ENCODE peak calls at places on chromosomes 13 and 19, in six cellular contexts. D is brain microvascular endothelial cell; F is HTR-8/SVneo; W is NCI-H1930; I is T-helper 2 cell treated with Interferon-gamma antibody and Interleukin-4, amounts not matched to agents 5 μg/mL and 100 μg/mL, for 36 hours; Q is activated T-helper 1 cell treated with anti-CD3 and anti-CD28 coated beads, Interleukin-2, amount 50 U/mL, for 16 hours. X is an unnamed sample.

GRCh38 chr13:31067416-31068118 is 94.1 kb downstream of the HSPH1 start:
- DNase-seq in W (no peak), I (no peak), Q (no peak), F (no peak), D (peak; percentile 38), X (peak; percentile 45)

GRCh38 chr13:48977973-48978372 is 2.3 kb downstream of the FNDC3A start:
- DNase-seq in Q (no peak), D (peak; percentile 11), I (no peak), W (no peak), F (no peak), X (peak; percentile 28)

GRCh38 chr19:12938536-12939291 is at the start of gene CALR:
- DNase-seq in D (no peak), Q (peak; percentile 12), I (no peak), W (no peak), F (no peak), X (peak; percentile 67)

GRCh38 chr19:55400281-55401087 is 7.1 kb downstream of the UBE2S start:
- DNase-seq in I (no peak), D (no peak), Q (no peak), W (no peak), F (no peak), X (no peak)

GRCh38 chr13:95723428-95723827 is 46.5 kb downstream of the DNAJC3 start:
- DNase-seq in F (no peak), Q (no peak), D (no peak), I (no peak), W (no peak), X (no peak)

GRCh38 chr19:38735257-38735686 is 9.0 kb downstream of the CAPN12 start:
- DNase-seq in W (no peak), Q (no peak), F (no peak), I (no peak), D (no peak), X (no peak)

GRCh38 chr13:83883061-83883523 is 818 bp upstream of the SLITRK1 start:
- DNase-seq in I (no peak), Q (no peak), D (no peak), W (no peak), F (no peak), X (no peak)

GRCh38 chr19:51064534-51065220 is at the start of gene KLK13:
- DNase-seq in W (no peak), Q (no peak), D (no peak), F (peak; percentile 29), I (no peak), X (peak; percentile 4)

GRCh38 chr13:66347718-66348117 is 882.4 kb downstream of the PCDH9 start:
- DNase-seq in F (no peak), I (no peak), D (no peak), W (no peak), Q (no peak), X (no peak)

GRCh38 chr19:870963-871401 is 11.5 kb downstream of the CFD start:
- DNase-seq in F (no peak), D (no peak), Q (no peak), W (no peak), I (no peak), X (peak; percentile 38)

GRCh38 chr19:28402701-28403290 is 810.2 kb downstream of the UQCRFS1 start:
- DNase-seq in D (no peak), W (no peak), I (no peak), F (no peak), Q (no peak), X (no peak)

GRCh38 chr13:34990399-34991224 is 48.5 kb downstream of the NBEA start:
- DNase-seq in D (no peak), I (no peak), W (no peak), F (no peak), Q (no peak), X (no peak)